ENCODE peak calls at places on chromosomes 4 and X, in five cellular contexts. K, C, E, B and J are unnamed samples.

GRCh38 chrX:151825927-151826471 is 86.7 kb upstream of the MAGEA4 start:
- DNase-seq in K (no peak), C (peak), E (peak), B (peak), J (no peak)

GRCh38 chr4:94577136-94577535 is 125.4 kb downstream of the PDLIM5 start:
- DNase-seq in K (peak), C (peak), E (peak), B (peak), J (no peak)

GRCh38 chr4:91366561-91366960 is 937.2 kb upstream of the GRID2 start:
- DNase-seq in K (no peak), C (no peak), E (no peak), B (no peak), J (no peak)

GRCh38 chr4:173013232-173013932 is 155.2 kb upstream of the GALNT7 start:
- DNase-seq in K (peak), C (peak), E (peak), B (peak), J (peak)

GRCh38 chrX:22343192-22343591 is 70.5 kb downstream of the CBLL2 start:
- DNase-seq in K (no peak), C (peak), E (no peak), B (no peak), J (no peak)

GRCh38 chrX:40773809-40774208 is 38.5 kb upstream of the MED14 start:
- DNase-seq in K (no peak), C (no peak), E (peak), B (no peak), J (no peak)

GRCh38 chr4:158809611-158810486 is 41.0 kb downstream of the FNIP2 start:
- DNase-seq in K (no peak), C (peak), E (peak), B (no peak), J (peak)

GRCh38 chr4:84032372-84032771 is 466.7 kb downstream of the NKX6-1 start:
- DNase-seq in K (no peak), C (no peak), E (no peak), B (no peak), J (peak)

GRCh38 chrX:12210921-12211320 is 72.6 kb downstream of the FRMPD4 start:
- DNase-seq in K (no peak), C (no peak), E (peak), B (no peak), J (no peak)

GRCh38 chrX:15973299-15973698 is 118.7 kb upstream of the AP1S2 start:
- DNase-seq in K (peak), C (peak), E (peak), B (peak), J (peak)

GRCh38 chr4:121448231-121448630 is 67.4 kb upstream of the QRFPR start:
- DNase-seq in K (no peak), C (peak), E (no peak), B (no peak), J (no peak)

GRCh38 chr4:150976478-150977118 is 38.5 kb downstream of the LRBA start:
- DNase-seq in K (peak), C (no peak), E (no peak), B (peak), J (no peak)

GRCh38 chr4:114076865-114077264 is 97.4 kb upstream of the ARSJ start:
- DNase-seq in K (no peak), C (no peak), E (peak), B (no peak), J (no peak)

GRCh38 chrX:152601848-152602616 is 35.7 kb upstream of the GABRQ start:
- DNase-seq in K (peak), C (no peak), E (peak), B (peak), J (no peak)

GRCh38 chrX:17046478-17047097 is 100.1 kb downstream of the REPS2 start:
- DNase-seq in K (peak), C (peak), E (peak), B (peak), J (peak)

GRCh38 chr4:78781925-78782324 is 5.8 kb downstream of the BMP2K start:
- DNase-seq in K (no peak), C (peak), E (no peak), B (no peak), J (no peak)

GRCh38 chr4:64781737-64782326 is 372.6 kb upstream of the TECRL start:
- DNase-seq in K (peak), C (peak), E (peak), B (peak), J (peak)

GRCh38 chr4:143025111-143025704 is 159.5 kb upstream of the USP38 start:
- DNase-seq in K (peak), C (no peak), E (peak), B (peak), J (peak)

GRCh38 chr4:112287258-112287873 is 1.7 kb upstream of the TIFA start:
- DNase-seq in K (no peak), C (no peak), E (no peak), B (no peak), J (no peak)

GRCh38 chr4:74886490-74886889 is 46.4 kb upstream of the PARM1 start:
- DNase-seq in K (no peak), C (peak), E (peak), B (no peak), J (no peak)

GRCh38 chr4:173171098-173171497 is 2.5 kb downstream of the GALNT7 start:
- DNase-seq in K (peak), C (peak), E (peak), B (peak), J (no peak)

GRCh38 chr4:118087366-118087765 is 53.1 kb downstream of the NDST3 start:
- DNase-seq in K (no peak), C (no peak), E (no peak), B (no peak), J (no peak)

GRCh38 chr4:76738081-76738931 is 159.6 kb downstream of the SOWAHB start:
- DNase-seq in K (no peak), C (peak), E (peak), B (no peak), J (no peak)

GRCh38 chrX:114906978-114907510 is 110.4 kb downstream of the IL13RA2 start:
- DNase-seq in K (peak), C (no peak), E (no peak), B (peak), J (no peak)

GRCh38 chrX:15301924-15302323 is 13.5 kb downstream of the ASB11 start:
- DNase-seq in K (no peak), C (peak), E (peak), B (no peak), J (no peak)

GRCh38 chr4:153028535-153028934 is 92.4 kb downstream of the FHDC1 start:
- DNase-seq in K (no peak), C (no peak), E (no peak), B (peak), J (no peak)

GRCh38 chrX:153333271-153333670 is 682 bp upstream of the ZNF275 start:
- DNase-seq in K (no peak), C (no peak), E (peak), B (no peak), J (no peak)

GRCh38 chr4:82513382-82513781 is 48.4 kb downstream of the TMEM150C start:
- DNase-seq in K (no peak), C (no peak), E (no peak), B (no peak), J (no peak)

GRCh38 chr4:9384126-9384525 is 21.2 kb downstream of the USP17L30 start:
- DNase-seq in K (no peak), C (no peak), E (no peak), B (no peak), J (no peak)

GRCh38 chrX:16771483-16772398 is 14.5 kb upstream of the TXLNG start:
- DNase-seq in K (peak), C (peak), E (peak), B (peak), J (no peak)

GRCh38 chr4:156771171-156771837 is 200.3 kb downstream of the PDGFC start:
- DNase-seq in K (peak), C (no peak), E (peak), B (peak), J (peak)

GRCh38 chr4:3239998-3240920 is 8.7 kb upstream of the MSANTD1 start:
- DNase-seq in K (no peak), C (no peak), E (no peak), B (no peak), J (no peak)

GRCh38 chr4:88858752-88859151 is 161.1 kb upstream of the NAP1L5 start:
- DNase-seq in K (no peak), C (no peak), E (no peak), B (no peak), J (peak)

GRCh38 chr4:186726150-186726439 is 2.4 kb upstream of the FAT1 start:
- DNase-seq in K (no peak), C (no peak), E (no peak), B (no peak), J (no peak)

GRCh38 chr4:186726440-186727148 is 2.9 kb upstream of the FAT1 start:
- DNase-seq in K (peak), C (peak), E (peak), B (peak), J (peak)

GRCh38 chr4:186728631-186729271 is 5.1 kb upstream of the FAT1 start:
- DNase-seq in K (peak), C (no peak), E (peak), B (peak), J (no peak)

GRCh38 chr4:186727977-186728519 is 4.4 kb upstream of the FAT1 start:
- DNase-seq in K (peak), C (peak), E (peak), B (peak), J (no peak)

DNA sequence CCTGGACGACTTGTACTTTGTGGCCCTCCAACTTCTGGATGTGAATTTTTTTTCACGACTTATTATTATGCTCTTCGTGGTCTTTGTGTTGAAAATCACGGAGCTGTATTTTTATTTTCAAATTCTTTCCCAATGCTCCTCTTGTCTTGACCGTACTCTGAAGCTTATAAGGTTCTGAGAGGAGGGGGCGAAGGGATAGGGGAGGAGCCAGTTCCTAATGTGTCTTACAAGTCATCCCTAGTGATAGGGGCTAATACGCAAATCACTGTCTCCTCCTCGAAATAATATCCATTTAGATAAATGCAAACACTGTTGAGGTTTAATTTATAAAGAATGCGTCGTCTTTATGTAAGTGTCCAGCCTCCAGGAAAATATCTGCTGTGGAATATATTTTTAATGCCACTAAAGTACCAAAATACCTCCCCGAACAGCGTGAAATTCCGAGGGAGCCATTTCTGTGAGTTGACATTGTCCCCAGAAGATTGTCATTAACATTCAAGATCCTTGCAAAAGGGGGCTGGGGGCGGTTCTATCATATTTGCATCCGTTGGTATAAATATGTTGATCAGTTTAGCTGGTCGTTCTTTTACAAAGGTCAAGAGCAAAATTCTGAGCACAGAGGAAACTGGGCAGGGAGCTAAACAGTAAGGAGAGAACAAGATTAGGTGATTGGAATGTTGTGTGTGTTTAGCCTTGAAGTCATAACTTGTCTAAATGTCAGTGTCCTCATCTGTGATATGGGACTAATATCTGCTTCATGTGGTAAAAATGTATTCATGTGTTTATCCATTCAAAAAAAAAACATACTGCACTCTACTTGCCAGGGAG is 3.7 kb upstream of the FAT1 start:
- DNase-seq in K (peak), C (no peak), E (peak), B (peak), J (no peak)
- TF ChIP-seq EZH2 in K (no peak), C (no peak), E (no peak), B (no peak), J (no peak)

GRCh38 chrX:136048446-136048845 is 63.2 kb downstream of the SLC9A6 start:
- DNase-seq in K (no peak), C (no peak), E (peak), B (no peak), J (no peak)
- TF ChIP-seq EZH2phosphoT487 in K (no peak), C (no peak), E (no peak), B (no peak), J (no peak)

GRCh38 chr4:55931833-55932232 is 16.9 kb upstream of the CEP135 start:
- DNase-seq in K (no peak), C (no peak), E (peak), B (no peak), J (no peak)
- H2AFZ ChIP-seq in K (no peak), C (no peak), E (no peak), B (no peak), J (no peak)

GRCh38 chrX:2829066-2829430 is 318 bp downstream of the GYG2 start:
- DNase-seq in K (peak), C (peak), E (no peak), B (peak), J (no peak)

GRCh38 chrX:2828404-2829065 is at the start of gene GYG2:
- DNase-seq in K (peak), C (peak), E (peak), B (peak), J (no peak)

GRCh38 chrX:2831471-2832228 is 2.9 kb downstream of the GYG2 start:
- DNase-seq in K (no peak), C (no peak), E (no peak), B (no peak), J (no peak)

GRCh38 chrX:2824886-2825285 is 3.8 kb upstream of the GYG2 start:
- DNase-seq in K (no peak), C (no peak), E (no peak), B (no peak), J (no peak)

GRCh38 chrX:2829469-2830246 is 928 bp downstream of the GYG2 start:
- DNase-seq in K (peak), C (peak), E (no peak), B (no peak), J (no peak)
- TF ChIP-seq EZH2 in K (no peak), C (no peak), E (no peak), B (no peak), J (no peak)

GRCh38 chrX:24148535-24149345 is 789 bp upstream of the ZFX start:
- DNase-seq in K (no peak), C (peak), E (peak), B (no peak), J (no peak)

GRCh38 chrX:24151513-24151912 is 2.0 kb downstream of the ZFX start:
- DNase-seq in K (no peak), C (no peak), E (peak), B (no peak), J (no peak)

GRCh38 chrX:24148118-24148517 is 1.4 kb upstream of the ZFX start:
- DNase-seq in K (no peak), C (no peak), E (no peak), B (no peak), J (peak)

GRCh38 chrX:24150051-24150790 is 692 bp downstream of the ZFX start:
- DNase-seq in K (peak), C (peak), E (peak), B (peak), J (peak)

GRCh38 chrX:24149346-24150050 is at the start of gene ZFX:
- DNase-seq in K (peak), C (peak), E (peak), B (no peak), J (peak)
- TF ChIP-seq EZH2phosphoT487 in K (no peak), C (no peak), E (no peak), B (no peak), J (no peak)

GRCh38 chr4:184752496-184753275 is 18.8 kb upstream of the CENPU start:
- DNase-seq in K (no peak), C (no peak), E (no peak), B (no peak), J (no peak)
- H2AFZ ChIP-seq in K (no peak), C (no peak), E (no peak), B (no peak), J (no peak)

GRCh38 chrX:139194571-139195280 is 335.8 kb upstream of the F9 start:
- DNase-seq in K (peak), C (peak), E (peak), B (peak), J (peak)
- TF ChIP-seq EZH2 in K (peak), C (no peak), E (no peak), B (peak), J (no peak)

DNA sequence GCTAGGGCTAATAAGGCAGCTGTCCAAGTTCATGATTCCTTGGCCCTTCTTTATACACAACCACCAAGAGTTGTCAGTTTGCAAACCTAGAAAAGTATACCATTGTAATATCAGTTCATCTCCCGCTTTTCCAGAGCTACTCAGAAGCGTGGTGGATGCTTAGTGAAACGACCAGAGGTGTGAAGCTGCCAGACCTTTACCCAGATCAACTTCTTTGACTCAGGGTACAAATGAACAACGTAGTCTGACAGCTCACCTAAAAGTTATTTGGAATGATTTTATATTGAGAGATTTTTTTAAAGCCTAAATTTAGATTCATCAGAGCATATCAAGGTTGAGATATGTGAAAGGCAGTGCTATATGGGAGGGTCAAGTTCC is 169.7 kb downstream of the CBR4 start:
- DNase-seq in K (no peak), C (no peak), E (no peak), B (no peak), J (no peak)
- TF ChIP-seq EZH2phosphoT487 in K (no peak), C (no peak), E (no peak), B (no peak), J (no peak)